ENCODE peak calls at places on chromosomes 3 and 15, in four cellular contexts. U is iris pigment epithelial cell; J is AG09319; Q is stimulated activated CD8-positive, alpha-beta memory T cell treated with anti-CD3 and anti-CD28 coated beads, Interleukin-4, amount 100 ng/mL, for 48 hours. B is an unnamed sample.

GRCh38 chr3:55567121-55567520 is 80.0 kb upstream of the WNT5A start:
- DNase-seq in Q (no peak), J (no peak), U (no peak), B (no peak)

GRCh38 chr15:62951481-62951880 is 91.1 kb upstream of the TPM1 start:
- DNase-seq in U (no peak), J (no peak), Q (no peak), B (no peak)

GRCh38 chr3:21330293-21330692 is 420.7 kb downstream of the ZNF385D start:
- DNase-seq in J (no peak), U (no peak), Q (no peak), B (no peak)

GRCh38 chr3:115903843-115904242 is 280.5 kb downstream of the GAP43 start:
- DNase-seq in U (peak; percentile 3), J (no peak), Q (no peak), B (no peak)

GRCh38 chr3:83877909-83878308 is 1080.9 kb upstream of the CADM2 start:
- DNase-seq in U (no peak), Q (no peak), J (no peak), B (no peak)

GRCh38 chr15:25171856-25172687 is 217.3 kb downstream of the SNRPN start:
- DNase-seq in U (no peak), J (no peak), Q (peak; percentile 5), B (no peak)

GRCh38 chr3:185982632-185983031 is 44.8 kb upstream of the TRA2B start:
- DNase-seq in U (no peak), J (no peak), Q (no peak), B (no peak)

GRCh38 chr3:102904629-102905028 is 469.8 kb downstream of the ZPLD1 start:
- DNase-seq in J (no peak), Q (no peak), U (no peak), B (no peak)

GRCh38 chr15:75348563-75349350 is 1.9 kb downstream of the NEIL1 start:
- DNase-seq in J (no peak), Q (no peak), U (no peak), B (no peak)